ENCODE peak calls at places on chromosomes 16 and 17, in eight cellular contexts. I is NCI-H524, E is fibroblast of gingiva, C is islet precursor cell, V is substantia nigra, P is HFFc6, B is astrocyte of the cerebellum, Q is NCI-H748 treated with DMSO at 0.1 percent for 48 hours. J is an unnamed sample.

GRCh38 chr17:33039874-33040273 is 48.2 kb downstream of the SPACA3 start:
- DNase-seq in C (peak), Q (no peak), I (no peak), P (peak), E (peak), V (no peak), B (no peak), J (no peak)

GRCh38 chr16:55272787-55273186 is 51.2 kb upstream of the IRX6 start:
- DNase-seq in C (no peak), V (no peak), B (no peak), Q (no peak), E (no peak), I (no peak), P (no peak), J (no peak)

GRCh38 chr16:73166394-73166971 is 118.6 kb upstream of the ZFHX3 start:
- DNase-seq in V (no peak), C (no peak), P (no peak), E (no peak), B (no peak), Q (no peak), I (no peak), J (no peak)

GRCh38 chr17:77657821-77658220 is 300.7 kb upstream of the TNRC6C start:
- DNase-seq in Q (no peak), V (no peak), B (no peak), C (no peak), P (no peak), I (peak), E (no peak), J (peak)

GRCh38 chr16:84976644-84977400 is 34.5 kb downstream of the ZDHHC7 start:
- DNase-seq in V (peak), Q (no peak), B (no peak), I (no peak), P (no peak), C (no peak), E (no peak), J (no peak)

GRCh38 chr17:56676807-56677206 is 83.3 kb downstream of the NOG start:
- DNase-seq in I (no peak), C (no peak), B (no peak), Q (no peak), E (no peak), P (peak), V (no peak), J (no peak)

GRCh38 chr17:76781056-76781982 is 43.4 kb downstream of the MFSD11 start:
- DNase-seq in C (peak), P (no peak), B (no peak), E (no peak), I (peak), V (no peak), Q (no peak), J (no peak)

GRCh38 chr17:17724307-17724921 is 43.2 kb downstream of the RAI1 start:
- DNase-seq in P (no peak), C (peak), V (no peak), B (peak), Q (no peak), E (no peak), I (no peak), J (no peak)

GRCh38 chr17:59513934-59514841 is 51.2 kb upstream of the DHX40 start:
- DNase-seq in Q (peak), I (peak), B (peak), E (peak), P (no peak), C (no peak), V (peak), J (peak)

GRCh38 chr16:57509231-57509923 is 23.1 kb upstream of the DOK4 start:
- DNase-seq in B (no peak), I (no peak), C (peak), E (no peak), V (no peak), P (no peak), Q (no peak), J (no peak)

GRCh38 chr17:79573196-79573929 is 37.5 kb downstream of the RBFOX3 start:
- DNase-seq in Q (no peak), V (no peak), B (no peak), E (no peak), C (no peak), I (peak), P (no peak), J (no peak)

GRCh38 chr16:22370038-22370541 is 4.3 kb downstream of the CDR2 start:
- DNase-seq in E (peak), P (peak), V (no peak), C (no peak), B (no peak), Q (no peak), I (no peak), J (no peak)

GRCh38 chr17:62064791-62065563 is at the start of gene MED13:
- DNase-seq in I (peak), C (peak), P (peak), V (peak), Q (peak), E (peak), B (no peak), J (no peak)

GRCh38 chr16:85613609-85614337 is 651 bp downstream of the GSE1 start:
- DNase-seq in C (peak), E (no peak), Q (peak), B (no peak), P (peak), V (no peak), I (peak), J (no peak)

GRCh38 chr16:83785455-83785854 is 22.3 kb upstream of the HSBP1 start:
- DNase-seq in E (no peak), V (no peak), P (no peak), C (no peak), Q (no peak), B (no peak), I (no peak), J (no peak)

J was measured in NCI-H1694.